ENCODE peak calls at places on chromosomes 1 and 21, in four cellular contexts. J is HL-60; N is hypothalamus; K is stimulated activated CD4-positive, alpha-beta T cell treated with anti-CD3 and anti-CD28 coated beads, Interleukin-1b, Interleukin-23, amount 100 ng/mL, for 1 hour. O is an unnamed sample.
A peak's percentile ranks its signal among the peaks of the same experiment; 100 is the strongest.

GRCh38 chr1:200483491-200484143 is 73.8 kb upstream of the ZNF281 start:
- DNase-seq in J (no peak), N (no peak), K (peak; percentile 9), O (peak; percentile 97)

GRCh38 chr1:75616436-75617433 is 5.8 kb upstream of the SLC44A5 start:
- DNase-seq in J (no peak), N (no peak), K (no peak), O (peak; percentile 65)

GRCh38 chr1:106876384-106876783 is 180.1 kb upstream of the PRMT6 start:
- DNase-seq in J (no peak), N (no peak), K (no peak), O (no peak)

GRCh38 chr1:94675373-94675772 is 133.8 kb upstream of the F3 start:
- DNase-seq in J (no peak), N (no peak), K (no peak), O (no peak)

GRCh38 chr1:110004583-110004982 is 20.0 kb downstream of the AHCYL1 start:
- DNase-seq in J (no peak), N (no peak), K (no peak), O (no peak)

GRCh38 chr1:160032165-160032827 is 506 bp upstream of the PIGM start:
- DNase-seq in J (no peak), N (no peak), K (no peak), O (peak; percentile 23)

GRCh38 chr1:205701891-205702290 is 21.6 kb upstream of the SLC45A3 start:
- DNase-seq in J (no peak), N (no peak), K (no peak), O (no peak)

GRCh38 chr1:228408869-228409805 is 2.5 kb upstream of the TRIM11 start:
- DNase-seq in J (no peak), N (no peak), K (no peak), O (no peak)

GRCh38 chr1:9901148-9902059 is 8.7 kb downstream of the CTNNBIP1 start:
- DNase-seq in J (no peak), N (no peak), K (no peak), O (no peak)

GRCh38 chr21:38037416-38037815 is 121.2 kb upstream of the KCNJ6 start:
- DNase-seq in J (no peak), N (no peak), K (no peak), O (peak; percentile 8)

GRCh38 chr1:23657659-23658275 is 33.8 kb upstream of the RPL11 start:
- DNase-seq in J (peak; percentile 34), N (no peak), K (no peak), O (peak; percentile 56)

GRCh38 chr1:43540653-43541071 is 10.0 kb downstream of the PTPRF start:
- DNase-seq in J (no peak), N (peak; percentile 45), K (no peak), O (peak; percentile 47)

GRCh38 chr1:92701147-92701546 is 83.8 kb downstream of the EVI5 start:
- DNase-seq in J (no peak), N (no peak), K (no peak), O (no peak)

GRCh38 chr1:6724517-6725141 is 23.0 kb upstream of the DNAJC11 start:
- DNase-seq in J (no peak), N (no peak), K (no peak), O (peak; percentile 89)

GRCh38 chr1:15128520-15129313 is 24.8 kb upstream of the TMEM51 start:
- DNase-seq in J (no peak), N (peak; percentile 17), K (peak; percentile 60), O (peak; percentile 86)

O was measured in astrocyte of the hippocampus.